ENCODE peak calls at places on chromosomes 7 and 10, in four cellular contexts. M is PC-3, L is colonic mucosa, D is heart right ventricle. Z is an unnamed sample. For H3K4me1, the result is how much of the 10 kb centered on the place peaks cover.

GRCh38 chr10:8137726-8138125 is 83.2 kb downstream of the GATA3 start:
- DNase-seq in L (no peak), D (no peak), M (no peak), Z (no peak)

GRCh38 chr10:4262870-4263269 is 477.9 kb upstream of the KLF6 start:
- DNase-seq in M (no peak), D (no peak), L (no peak), Z (no peak)

GRCh38 chr7:690478-691360 is 35.8 kb upstream of the DNAAF5 start:
- DNase-seq in L (no peak), D (no peak), M (no peak), Z (no peak)

GRCh38 chr10:77357611-77358010 is 280.0 kb downstream of the KCNMA1 start:
- DNase-seq in L (no peak), M (peak), D (no peak), Z (no peak)

GRCh38 chr7:105594034-105594433 is 12.7 kb upstream of the EFCAB10 start:
- DNase-seq in L (no peak), M (peak), D (no peak), Z (no peak)

GRCh38 chr7:154931906-154932305 is 71.0 kb downstream of the PAXIP1 start:
- DNase-seq in L (no peak), D (no peak), M (peak), Z (no peak)

GRCh38 chr7:105389090-105389650 is 449 bp upstream of the SRPK2 start:
- DNase-seq in D (peak), M (peak), L (peak), Z (no peak)

GRCh38 chr10:102493771-102494170 is 8.7 kb downstream of the ACTR1A start:
- DNase-seq in M (no peak), D (no peak), L (no peak), Z (no peak)

GRCh38 chr10:116742367-116743265 is at the start of gene HSPA12A:
- DNase-seq in D (peak), M (peak), L (peak), Z (no peak)

GRCh38 chr7:24964177-24964576 is 15.8 kb downstream of the OSBPL3 start:
- DNase-seq in D (no peak), M (no peak), L (no peak), Z (no peak)

GRCh38 chr7:24968165-24968564 is 11.8 kb downstream of the OSBPL3 start:
- DNase-seq in L (no peak), D (no peak), M (no peak), Z (no peak)

GRCh38 chr7:24967696-24968095 is 12.3 kb downstream of the OSBPL3 start:
- DNase-seq in M (no peak), D (no peak), L (no peak), Z (no peak)

GRCh38 chr7:24966802-24967201 is 13.2 kb downstream of the OSBPL3 start:
- DNase-seq in D (no peak), L (no peak), M (no peak), Z (no peak)

DNA sequence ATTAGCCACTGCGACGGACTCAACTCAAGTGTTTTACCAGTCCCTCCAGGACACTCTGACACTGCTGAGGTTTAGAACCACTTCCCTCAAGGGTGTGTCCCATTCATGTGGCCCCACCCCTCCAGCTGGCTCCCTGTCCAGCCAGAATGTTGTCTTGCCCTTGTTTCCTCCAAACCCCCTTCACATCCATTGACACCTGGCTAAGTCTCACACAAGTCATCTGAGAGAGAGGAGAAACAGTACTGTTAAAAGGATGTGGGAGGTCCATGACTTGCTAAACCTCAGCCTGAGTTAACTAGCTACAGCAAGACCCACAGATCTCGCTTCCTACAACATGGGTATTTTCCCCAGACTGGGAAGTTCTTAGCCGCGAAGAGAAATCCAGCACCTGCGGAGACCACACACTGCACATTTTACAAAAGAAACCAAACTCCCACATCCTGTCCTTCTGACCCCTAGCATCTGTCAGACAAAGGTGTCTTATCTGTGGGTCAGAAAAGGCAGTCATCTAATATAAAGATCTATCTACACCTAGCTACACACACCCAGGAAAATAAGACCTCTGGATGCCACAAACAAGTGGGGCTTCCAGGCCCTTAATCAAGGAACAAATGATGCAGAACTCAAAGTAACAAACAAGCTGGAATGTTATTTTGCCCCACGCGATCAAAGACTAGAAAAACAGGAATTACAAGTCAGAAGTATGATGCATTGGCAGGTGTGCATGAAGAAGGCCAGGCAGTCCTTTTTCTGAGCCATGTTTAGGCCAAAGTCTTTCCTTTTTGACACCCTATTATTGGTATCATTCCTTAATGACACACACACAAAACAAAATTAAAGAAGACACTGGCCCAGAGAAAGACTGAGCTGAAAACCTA is 13.9 kb downstream of the OSBPL3 start:
- DNase-seq in D (no peak), M (peak), L (peak), Z (no peak)
- H3K4me3 ChIP-seq in D (no peak), M (no peak), L (no peak), Z (no peak)

GRCh38 chr7:92043637-92044036 is 90.6 kb downstream of the CYP51A1 start:
- DNase-seq in D (no peak), L (no peak), M (no peak), Z (no peak)

GRCh38 chr7:92042056-92042737 is 92.1 kb downstream of the CYP51A1 start:
- DNase-seq in D (no peak), L (peak), M (no peak), Z (no peak)

GRCh38 chr7:92044148-92044547 is 90.1 kb downstream of the CYP51A1 start:
- DNase-seq in L (no peak), D (no peak), M (no peak), Z (no peak)

GRCh38 chr7:92043098-92043497 is 91.2 kb downstream of the CYP51A1 start:
- DNase-seq in M (no peak), D (no peak), L (no peak), Z (no peak)

GRCh38 chr7:92044940-92045339 is 89.3 kb downstream of the CYP51A1 start:
- DNase-seq in L (no peak), D (no peak), M (no peak), Z (no peak)
- H3K27ac ChIP-seq in L (no peak), D (peak), M (no peak), Z (no peak)

DNA sequence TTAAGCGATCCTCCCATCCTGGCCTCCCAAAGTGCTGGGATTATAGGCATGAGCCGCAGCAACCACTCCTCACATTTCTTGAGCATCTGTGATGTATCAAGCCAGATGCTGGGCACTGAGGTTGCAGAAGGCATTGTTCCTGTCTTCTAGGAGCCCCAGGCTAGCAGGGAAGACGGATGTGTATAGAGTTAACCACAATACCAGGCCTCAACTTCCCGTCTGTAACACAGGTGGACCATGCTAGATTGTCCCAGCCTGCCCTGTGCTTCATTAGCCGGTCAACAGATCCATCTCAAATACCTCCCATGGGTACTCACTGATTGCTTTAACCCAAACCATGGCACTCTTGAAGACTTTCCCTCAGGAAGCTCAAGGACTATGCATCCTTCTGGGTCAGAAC is 1.8 kb upstream of the CLDN4 start:
- DNase-seq in M (no peak), L (no peak), D (no peak), Z (no peak)
- H3K4me1 ChIP-seq in M (half or more), L (under half), D (under half), Z (under half)

GRCh38 chr7:11811709-11812108 is 20.3 kb downstream of the THSD7A start:
- DNase-seq in L (no peak), D (no peak), M (no peak), Z (no peak)
- H3K4me3 ChIP-seq in L (no peak), D (no peak), M (no peak), Z (no peak)

GRCh38 chr10:86311176-86311575 is 55.4 kb downstream of the GRID1 start:
- DNase-seq in L (no peak), D (no peak), M (no peak), Z (no peak)

GRCh38 chr10:86311900-86312299 is 54.7 kb downstream of the GRID1 start:
- DNase-seq in L (no peak), D (no peak), M (no peak), Z (no peak)

GRCh38 chr10:86313621-86314041 is 53.0 kb downstream of the GRID1 start:
- DNase-seq in L (no peak), D (no peak), M (no peak), Z (no peak)

GRCh38 chr10:86314616-86315520 is 51.7 kb downstream of the GRID1 start:
- DNase-seq in M (no peak), L (no peak), D (no peak), Z (no peak)

DNA sequence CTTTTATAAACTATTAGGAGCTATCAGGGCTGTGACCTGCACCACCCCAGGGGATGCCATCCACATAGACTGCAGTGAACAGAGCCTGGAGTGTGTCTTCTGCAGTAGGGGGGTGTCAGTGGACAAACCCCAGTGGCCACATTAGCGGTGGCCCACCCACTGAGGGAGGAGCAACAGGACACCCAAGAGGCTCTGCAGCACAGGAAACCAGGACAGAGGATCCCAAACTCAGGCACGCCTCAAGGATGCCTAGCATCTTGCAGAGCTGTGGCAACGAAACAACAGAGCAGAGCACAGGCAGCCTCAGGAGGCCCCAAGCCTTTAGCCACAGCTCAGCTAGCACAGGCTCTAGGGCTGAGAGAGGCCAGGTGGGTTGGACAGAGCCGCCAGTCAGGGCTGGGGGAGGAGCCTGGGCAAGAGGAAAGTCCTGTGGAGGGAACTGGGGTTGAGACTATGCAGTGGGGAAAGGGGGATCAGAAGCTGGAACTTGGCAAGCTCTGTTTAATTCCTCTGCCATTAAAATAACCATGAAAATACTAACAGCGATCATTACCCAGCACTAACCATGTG is 53.8 kb downstream of the GRID1 start:
- DNase-seq in L (no peak), M (no peak), D (no peak), Z (no peak)
- H3K27ac ChIP-seq in L (no peak), M (no peak), D (no peak), Z (no peak)